ENCODE peak calls at places on chromosome X, in six cellular contexts. R is HCT116, Q is K562, T is HepG2, O is H1, S is GM12878. X is an unnamed sample. For H3K4me1, the result is how much of the 10 kb centered on the place peaks cover.

GRCh38 chrX:78650906-78651437 is 8.2 kb downstream of the RTL3 start:
- DNase-seq in Q (no peak), T (no peak), O (no peak), R (no peak), S (peak), X (no peak)

GRCh38 chrX:35380808-35381700 is 417.1 kb upstream of the MAGEB16 start:
- DNase-seq in O (no peak), Q (no peak), S (peak), R (no peak), T (peak), X (peak)

GRCh38 chrX:112800901-112801775 is 39.5 kb downstream of the AMOT start:
- DNase-seq in Q (no peak), S (no peak), R (no peak), T (no peak), O (no peak), X (peak)

GRCh38 chrX:110403436-110403835 is 44.8 kb downstream of the RTL9 start:
- DNase-seq in T (no peak), Q (no peak), S (no peak), O (no peak), R (no peak), X (no peak)

GRCh38 chrX:122046815-122047214 is 999.4 kb downstream of the GLUD2 start:
- DNase-seq in T (no peak), Q (no peak), R (no peak), S (no peak), O (no peak), X (no peak)

GRCh38 chrX:131792356-131792749 is 230.7 kb upstream of the STK26 start:
- DNase-seq in S (peak), Q (no peak), R (no peak), O (no peak), T (no peak), X (no peak)

GRCh38 chrX:128816919-128817318 is 706.4 kb downstream of the SMARCA1 start:
- DNase-seq in O (no peak), S (no peak), R (no peak), Q (peak), T (peak), X (peak)

GRCh38 chrX:19715711-19716638 is 171.4 kb downstream of the SH3KBP1 start:
- DNase-seq in T (no peak), S (no peak), R (no peak), Q (no peak), O (no peak), X (no peak)

GRCh38 chrX:45710081-45710801 is 509.6 kb upstream of the DIPK2B start:
- DNase-seq in T (no peak), O (no peak), R (peak), S (peak), Q (no peak), X (no peak)

GRCh38 chrX:125407314-125407713 is 87.6 kb downstream of the TEX13C start:
- DNase-seq in T (no peak), Q (no peak), S (no peak), O (no peak), R (no peak), X (no peak)

GRCh38 chrX:40931921-40932320 is 153.3 kb upstream of the USP9X start:
- DNase-seq in S (no peak), O (no peak), T (no peak), R (no peak), Q (no peak), X (no peak)

GRCh38 chrX:42714981-42715688 is 62.8 kb downstream of the PPP1R2C start:
- DNase-seq in T (peak), Q (no peak), S (no peak), O (peak), R (no peak), X (peak)

GRCh38 chrX:644304-645023 is 13.9 kb downstream of the SHOX start:
- DNase-seq in Q (no peak), R (no peak), T (no peak), S (no peak), O (peak), X (no peak)

GRCh38 chrX:30875957-30876356 is 13.1 kb downstream of the TAB3 start:
- DNase-seq in R (no peak), Q (no peak), T (peak), O (no peak), S (no peak), X (no peak)

GRCh38 chrX:76555816-76556215 is 128.3 kb downstream of the MAGEE1 start:
- DNase-seq in O (peak), Q (peak), T (peak), R (peak), S (no peak), X (peak)
- TF ChIP-seq ZNF274 in O (no peak), Q (no peak), T (no peak), R (no peak), S (no peak), X (no peak)

DNA sequence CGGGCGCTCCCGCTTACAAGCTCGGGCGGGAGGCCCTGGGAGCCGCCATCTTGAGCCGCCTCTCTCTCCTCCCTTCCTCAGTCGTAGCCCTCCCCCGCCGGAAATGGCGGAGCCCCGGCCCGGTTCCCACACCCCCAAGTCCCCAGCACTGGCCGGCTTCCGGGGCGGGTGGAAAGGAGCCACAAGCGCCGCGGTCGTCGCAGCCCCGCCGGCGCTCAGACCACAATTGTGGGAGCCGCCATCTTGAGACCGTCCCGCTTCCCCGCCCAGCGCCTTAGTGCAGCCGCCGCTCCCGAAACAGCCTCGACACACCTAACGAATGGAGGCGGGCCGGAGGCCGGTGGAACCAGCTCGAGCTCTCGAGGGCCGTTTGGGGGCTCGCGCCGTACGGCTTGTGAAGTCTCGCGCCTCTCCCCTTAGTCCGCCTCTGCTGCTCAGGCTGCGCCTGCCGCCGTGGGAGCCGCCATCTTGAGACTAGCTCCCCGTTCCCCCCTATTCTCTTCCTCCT is 440 bp downstream of the HCFC1 start:
- DNase-seq in S (peak), O (peak), Q (peak), R (peak), T (peak), X (peak)
- H3K4me1 ChIP-seq in S (under half), O (under half), Q (under half), R (under half), T (half or more), X (under half)

GRCh38 chrX:13741695-13742094 is 7.1 kb downstream of the OFD1 start:
- DNase-seq in Q (no peak), S (no peak), R (no peak), O (no peak), T (no peak), X (no peak)
- TF ChIP-seq ZNF274 in Q (no peak), S (no peak), R (no peak), O (no peak), T (no peak), X (no peak)

GRCh38 chrX:71617742-71618141 is 569 bp downstream of the CXCR3 start:
- DNase-seq in S (no peak), Q (no peak), T (no peak), O (no peak), R (no peak), X (no peak)
- H3K4me1 ChIP-seq in S (under half), Q (under half), T (under half), O (under half), R (under half), X (under half)

X was measured in NT2/D1.